ENCODE peak calls at places on chromosomes 1 and 21, in five cellular contexts. V, M, G, J and O are unnamed samples.

GRCh38 chr1:36351222-36351977 is 28.0 kb upstream of the EVA1B start:
- DNase-seq in G (no peak), V (no peak), M (no peak), J (peak; percentile 86), O (no peak)

GRCh38 chr1:44151332-44151731 is 9.9 kb upstream of the KLF18 start:
- DNase-seq in J (peak; percentile 2), M (no peak), V (no peak), G (no peak), O (no peak)

GRCh38 chr1:117641536-117641935 is 35.7 kb downstream of the TENT5C start:
- DNase-seq in M (no peak), G (no peak), V (no peak), J (no peak), O (no peak)

GRCh38 chr1:232486006-232486405 is 143.9 kb downstream of the SIPA1L2 start:
- DNase-seq in G (no peak), M (no peak), V (no peak), J (peak; percentile 52), O (no peak)

GRCh38 chr1:28521502-28522164 is 15.8 kb downstream of the RCC1 start:
- DNase-seq in V (no peak), M (no peak), G (no peak), J (no peak), O (no peak)

GRCh38 chr21:16588433-16588860 is 858.7 kb downstream of the USP25 start:
- DNase-seq in J (peak; percentile 84), M (peak; percentile 63), G (peak; percentile 77), V (peak; percentile 85), O (peak; percentile 90)

GRCh38 chr21:18235545-18235944 is 9.1 kb upstream of the CHODL start:
- DNase-seq in G (no peak), M (no peak), V (no peak), J (no peak), O (no peak)

GRCh38 chr21:41406340-41406739 is 19.7 kb upstream of the MX1 start:
- DNase-seq in G (no peak), J (no peak), V (no peak), M (no peak), O (no peak)

GRCh38 chr1:164613176-164613575 is 54.2 kb downstream of the PBX1 start:
- DNase-seq in M (no peak), G (no peak), V (no peak), J (no peak), O (no peak)

GRCh38 chr1:20445956-20446355 is 40.1 kb downstream of the CAMK2N1 start:
- DNase-seq in M (peak; percentile 26), G (no peak), V (no peak), J (no peak), O (no peak)

GRCh38 chr1:151511636-151512215 is 539 bp downstream of the CGN start:
- DNase-seq in G (no peak), M (peak; percentile 78), V (peak; percentile 72), J (no peak), O (peak; percentile 49)

GRCh38 chr1:17671741-17672140 is 83.4 kb upstream of the ACTL8 start:
- DNase-seq in G (no peak), M (no peak), V (no peak), J (no peak), O (no peak)

GRCh38 chr21:38958940-38959685 is 153.4 kb downstream of the ETS2 start:
- DNase-seq in M (no peak), V (peak; percentile 83), J (peak; percentile 74), G (no peak), O (no peak)

GRCh38 chr1:44212355-44213221 is 683 bp upstream of the DMAP1 start:
- DNase-seq in G (no peak), M (no peak), V (no peak), J (no peak), O (no peak)

GRCh38 chr21:29092102-29092959 is 18.9 kb upstream of the CCT8 start:
- DNase-seq in G (no peak), M (no peak), V (no peak), J (peak; percentile 73), O (no peak)

GRCh38 chr1:28750330-28750729 is 13.6 kb downstream of the YTHDF2 start:
- DNase-seq in G (no peak), J (no peak), M (no peak), V (no peak), O (no peak)

GRCh38 chr1:224406216-224406615 is 28.4 kb downstream of the WDR26 start:
- DNase-seq in J (no peak), V (no peak), M (no peak), G (no peak), O (no peak)

GRCh38 chr1:224411766-224412165 is 22.8 kb downstream of the WDR26 start:
- DNase-seq in M (no peak), V (no peak), G (no peak), J (peak; percentile 37), O (no peak)

GRCh38 chr1:224402472-224403035 is 32.0 kb downstream of the WDR26 start:
- DNase-seq in M (no peak), J (no peak), V (no peak), G (no peak), O (no peak)

GRCh38 chr1:224407546-224408293 is 26.9 kb downstream of the WDR26 start:
- DNase-seq in J (no peak), V (no peak), M (no peak), G (no peak), O (no peak)

DNA sequence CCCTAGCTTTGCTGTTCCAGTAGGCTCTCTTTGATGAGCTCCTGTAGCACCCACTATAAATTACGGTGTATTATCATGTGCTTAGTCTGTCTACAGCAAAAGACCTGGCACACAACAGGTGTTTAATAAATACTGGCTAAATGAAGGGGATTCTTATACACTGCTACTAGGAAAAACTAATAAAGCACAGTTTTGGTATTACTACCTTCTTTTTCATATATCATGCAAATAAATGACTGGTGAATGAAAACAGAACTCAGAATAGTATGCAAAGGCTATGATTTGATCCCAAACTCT is 26.4 kb downstream of the WDR26 start:
- DNase-seq in J (no peak), M (no peak), V (no peak), G (no peak), O (no peak)
- TF ChIP-seq CTCF in J (no peak), M (no peak), V (no peak), G (no peak), O (no peak)

GRCh38 chr1:32978854-32979253 is 14.2 kb upstream of the RNF19B start:
- DNase-seq in M (no peak), G (no peak), J (no peak), V (no peak), O (no peak)

GRCh38 chr1:32977546-32978087 is 13.0 kb upstream of the RNF19B start:
- DNase-seq in M (no peak), G (no peak), J (no peak), V (no peak), O (no peak)

GRCh38 chr1:32983039-32983438 is 18.4 kb upstream of the RNF19B start:
- DNase-seq in V (no peak), J (no peak), G (no peak), M (no peak), O (no peak)

GRCh38 chr1:32981003-32981909 is 16.6 kb upstream of the RNF19B start:
- DNase-seq in V (no peak), M (peak; percentile 81), J (peak; percentile 94), G (no peak), O (no peak)

GRCh38 chr1:32980080-32980479 is 15.5 kb upstream of the RNF19B start:
- DNase-seq in J (no peak), G (no peak), M (no peak), V (no peak), O (no peak)
- H3K27ac ChIP-seq in J (no peak overlapping the region), G (no peak overlapping the region), M (peak overlapping the region; percentile 79), V (no peak overlapping the region), O (no peak overlapping the region)

GRCh38 chr1:82564338-82564737 is 763.6 kb downstream of the ADGRL2 start:
- DNase-seq in G (no peak), J (no peak), V (no peak), M (no peak), O (no peak)

GRCh38 chr1:82567308-82567707 is 766.6 kb downstream of the ADGRL2 start:
- DNase-seq in G (no peak), V (no peak), J (no peak), M (no peak), O (no peak)

GRCh38 chr1:82562448-82562847 is 761.7 kb downstream of the ADGRL2 start:
- DNase-seq in M (no peak), G (no peak), J (no peak), V (no peak), O (no peak)

GRCh38 chr1:82565546-82565945 is 764.8 kb downstream of the ADGRL2 start:
- DNase-seq in G (no peak), M (no peak), V (no peak), J (peak; percentile 1), O (no peak)

DNA sequence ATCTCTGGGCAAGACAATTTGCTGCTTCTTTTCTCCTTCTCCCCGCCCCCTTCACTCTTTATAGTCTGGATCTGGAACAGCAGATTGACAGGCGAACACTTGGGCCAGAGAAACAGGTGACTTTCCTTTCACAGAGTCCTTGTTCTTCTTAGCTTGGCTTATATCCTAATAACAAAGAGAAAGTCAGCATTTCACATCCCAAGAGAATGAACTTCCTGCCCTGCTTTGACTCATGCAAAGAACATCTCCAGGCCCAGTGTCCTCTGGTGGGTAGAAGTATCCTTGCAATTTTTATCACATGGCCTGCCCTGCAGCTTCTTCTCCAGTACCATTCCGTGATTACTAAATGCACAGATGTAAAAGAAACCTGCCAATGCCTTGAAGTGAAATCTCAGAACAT is 764.4 kb downstream of the ADGRL2 start:
- DNase-seq in M (no peak), G (no peak), V (no peak), J (peak; percentile 19), O (no peak)
- H3K4me3 ChIP-seq in M (no peak overlapping the region), G (no peak overlapping the region), V (no peak overlapping the region), J (no peak overlapping the region), O (no peak overlapping the region)

DNA sequence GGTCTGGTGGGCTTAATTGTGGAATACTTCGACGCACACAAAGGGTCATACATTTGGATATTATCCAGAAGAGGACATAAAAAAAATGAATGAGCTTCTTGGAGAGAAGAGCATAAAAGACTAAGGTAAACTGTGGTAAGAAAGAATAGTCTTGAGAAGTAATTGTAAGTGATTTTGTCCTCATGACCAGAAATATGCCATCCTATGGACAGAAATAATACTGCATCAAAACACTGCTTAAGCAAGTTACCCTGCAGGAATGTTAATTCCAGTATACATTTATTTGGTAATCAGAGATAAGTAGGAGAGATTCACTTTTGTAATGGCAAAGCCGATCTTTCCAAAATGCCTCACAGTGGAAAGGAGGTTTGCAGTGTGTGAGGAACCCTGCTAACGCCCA is 111.9 kb downstream of the NRIP1 start:
- DNase-seq in J (no peak), V (no peak), M (no peak), G (no peak), O (no peak)
- TF ChIP-seq CTCF in J (peak; percentile 18), V (no peak), M (no peak), G (no peak), O (no peak)

DNA sequence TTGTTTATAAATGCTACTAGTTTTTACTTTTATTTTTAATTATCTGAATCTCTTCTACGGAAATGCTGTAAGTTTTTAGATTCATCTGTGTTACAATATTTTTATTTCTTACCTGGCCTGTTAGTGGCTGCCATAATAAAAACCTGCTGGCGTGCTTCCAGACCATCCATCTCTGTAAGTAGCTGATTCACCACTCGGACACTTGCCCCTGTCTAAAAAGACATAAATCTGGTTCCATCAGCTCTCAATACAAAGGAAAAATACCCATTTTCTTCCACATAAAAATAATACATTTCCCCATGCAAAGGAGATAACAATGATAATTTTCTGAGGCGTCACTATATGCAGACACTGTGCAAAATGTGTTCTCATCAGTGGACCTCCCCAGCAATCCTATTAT is 62.0 kb downstream of the NVL start:
- DNase-seq in J (no peak), M (no peak), G (no peak), V (no peak), O (no peak)
- H3K27ac ChIP-seq in J (no peak overlapping the region), M (no peak overlapping the region), G (no peak overlapping the region), V (no peak overlapping the region), O (no peak overlapping the region)

GRCh38 chr1:15737324-15738319 is 1.6 kb downstream of the SLC25A34 start:
- DNase-seq in M (no peak), G (no peak), J (no peak), V (peak; percentile 55), O (no peak)
- H3K4me3 ChIP-seq in M (no peak overlapping the region), G (no peak overlapping the region), J (no peak overlapping the region), V (no peak overlapping the region), O (no peak overlapping the region)